ENCODE peak calls at places on chromosomes 5 and 9, in four cellular contexts. S is brain microvascular endothelial cell; O is A549; T is CD8-positive, alpha-beta memory T cell. R is an unnamed sample.

GRCh38 chr9:95565982-95566381 is 49.2 kb upstream of the PTCH1 start:
- DNase-seq in S (no peak), O (no peak), T (no peak), R (no peak)

GRCh38 chr5:139839918-139840317 is 44.3 kb downstream of the PSD2 start:
- DNase-seq in S (no peak), O (no peak), T (peak), R (peak)

GRCh38 chr5:6457592-6457991 is 8.9 kb downstream of the UBE2QL1 start:
- DNase-seq in S (no peak), O (no peak), T (no peak), R (no peak)

GRCh38 chr9:136109351-136110081 is 9.2 kb downstream of the TMEM250 start:
- DNase-seq in S (peak), O (peak), T (peak), R (peak)

GRCh38 chr5:121325930-121326329 is 525.8 kb upstream of the FTMT start:
- DNase-seq in S (no peak), O (no peak), T (no peak), R (no peak)

GRCh38 chr5:82183828-82184227 is 94.3 kb downstream of the RPS23 start:
- DNase-seq in S (no peak), O (no peak), T (no peak), R (no peak)

GRCh38 chr9:86600291-86600690 is 246.1 kb upstream of the TUT7 start:
- DNase-seq in S (no peak), O (no peak), T (no peak), R (no peak)

GRCh38 chr5:158100373-158100902 is 241.5 kb upstream of the CLINT1 start:
- DNase-seq in S (no peak), O (no peak), T (no peak), R (no peak)

GRCh38 chr5:178116406-178116885 is 3.1 kb downstream of the N4BP3 start:
- DNase-seq in S (no peak), O (no peak), T (peak), R (no peak)

GRCh38 chr9:135561391-135562234 is at the start of gene PAEP:
- DNase-seq in S (no peak), O (no peak), T (no peak), R (no peak)

GRCh38 chr5:168315991-168316578 is 24.6 kb downstream of the WWC1 start:
- DNase-seq in S (no peak), O (no peak), T (no peak), R (no peak)

GRCh38 chr9:70491798-70492736 is 77.6 kb upstream of the KLF9 start:
- DNase-seq in S (no peak), O (no peak), T (no peak), R (no peak)

GRCh38 chr5:138668451-138668850 is 84.8 kb upstream of the CTNNA1 start:
- DNase-seq in S (no peak), O (no peak), T (peak), R (no peak)

GRCh38 chr5:138663009-138663408 is 87.8 kb upstream of the HSPA9 start:
- DNase-seq in S (no peak), O (no peak), T (no peak), R (no peak)

DNA sequence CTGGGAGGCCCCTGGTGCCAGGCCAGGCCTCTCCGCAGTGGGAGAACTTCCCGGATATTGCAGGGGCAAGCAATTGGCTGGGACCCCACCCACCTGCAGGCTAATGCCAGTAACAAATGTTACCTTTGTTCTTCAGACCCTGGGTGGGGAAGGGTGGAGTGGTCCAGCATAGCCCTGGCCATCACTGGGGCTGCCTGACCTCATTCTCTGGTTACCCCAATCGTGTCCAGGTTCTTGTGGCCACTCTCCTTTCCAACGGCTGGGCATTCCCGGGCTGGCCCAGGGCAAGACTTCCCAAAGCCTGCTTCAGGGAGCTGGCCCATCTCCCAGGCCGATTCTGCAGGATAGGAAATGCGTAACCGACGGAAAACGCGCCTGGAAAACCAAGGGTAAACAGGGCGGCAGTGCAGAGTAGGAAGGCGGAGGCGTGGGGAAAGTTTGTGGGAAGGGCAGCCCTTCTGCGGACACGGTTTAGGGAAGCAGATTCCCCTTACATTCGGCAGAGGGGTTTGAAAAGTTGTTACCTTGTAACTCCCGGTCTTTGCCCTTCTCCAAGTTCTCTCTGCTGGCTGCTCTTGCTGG is 3.6 kb downstream of the NRARP start:
- DNase-seq in S (peak), O (no peak), T (no peak), R (no peak)
- H3K4me3 ChIP-seq in S (no peak), O (no peak), T (no peak), R (peak)

GRCh38 chr5:5335708-5336211 is 86.7 kb upstream of the ICE1 start:
- DNase-seq in S (peak), O (peak), T (no peak), R (no peak)
- H3K4me3 ChIP-seq in S (no peak), O (no peak), T (no peak), R (no peak)

GRCh38 chr5:160263326-160263850 is 34.1 kb downstream of the FABP6 start:
- DNase-seq in S (no peak), O (no peak), T (no peak), R (no peak)

GRCh38 chr5:160268111-160268510 is 38.8 kb downstream of the FABP6 start:
- DNase-seq in S (no peak), O (no peak), T (no peak), R (no peak)

GRCh38 chr5:160269017-160269416 is 39.7 kb downstream of the FABP6 start:
- DNase-seq in S (peak), O (no peak), T (no peak), R (peak)

GRCh38 chr5:160266752-160267345 is 37.5 kb downstream of the FABP6 start:
- DNase-seq in S (no peak), O (no peak), T (no peak), R (no peak)

GRCh38 chr5:160266044-160266718 is 36.9 kb downstream of the FABP6 start:
- DNase-seq in S (no peak), O (no peak), T (no peak), R (no peak)
- H3K4me3 ChIP-seq in S (no peak), O (no peak), T (no peak), R (no peak)

GRCh38 chr5:135566422-135567416 is 12.1 kb downstream of the CXCL14 start:
- DNase-seq in S (no peak), O (no peak), T (no peak), R (peak)
- H3K4me3 ChIP-seq in S (no peak), O (no peak), T (no peak), R (no peak)

R was measured in sigmoid colon.